ENCODE peak calls at places on chromosome 3, in six cellular contexts. C is HepG2, H is psoas muscle, T is left lung, Y is lung, F is upper lobe of left lung. B is an unnamed sample.
A peak's percentile ranks its signal among the peaks of the same experiment; 100 is the strongest.

GRCh38 chr3:52108302-52109232 is 45.7 kb downstream of the POC1A start:
- DNase-seq in C (no peak), T (no peak), F (no peak), H (peak; percentile 50), Y (no peak), B (peak; percentile 69)

GRCh38 chr3:149579838-149580542 is 77.8 kb downstream of the WWTR1 start:
- DNase-seq in Y (no peak), H (no peak), T (no peak), F (no peak), C (no peak), B (no peak)

GRCh38 chr3:53168175-53168923 is 7.3 kb downstream of the PRKCD start:
- DNase-seq in F (peak; percentile 59), H (no peak), C (no peak), Y (no peak), T (peak; percentile 67), B (no peak)

GRCh38 chr3:53633197-53633787 is 138.9 kb downstream of the CACNA1D start:
- DNase-seq in F (peak; percentile 47), Y (no peak), C (no peak), T (no peak), H (no peak), B (no peak)

GRCh38 chr3:113791381-113791780 is 44.5 kb downstream of the ATP6V1A start:
- DNase-seq in T (no peak), C (no peak), Y (no peak), F (no peak), H (no peak), B (no peak)

GRCh38 chr3:123449986-123450474 is 1.1 kb upstream of the ADCY5 start:
- DNase-seq in F (no peak), H (peak; percentile 21), C (no peak), Y (no peak), T (no peak), B (no peak)

GRCh38 chr3:62287528-62287927 is 85.8 kb downstream of the FEZF2 start:
- DNase-seq in T (no peak), C (no peak), Y (no peak), F (no peak), H (no peak), B (no peak)

GRCh38 chr3:186815490-186815889 is 9.2 kb upstream of the RFC4 start:
- DNase-seq in C (no peak), T (no peak), F (no peak), H (no peak), Y (no peak), B (no peak)

GRCh38 chr3:42127226-42127625 is 36.1 kb downstream of the TRAK1 start:
- DNase-seq in Y (no peak), F (no peak), T (no peak), H (no peak), C (no peak), B (no peak)

GRCh38 chr3:9198805-9199386 is 50.5 kb downstream of the SRGAP3 start:
- DNase-seq in F (no peak), H (no peak), T (no peak), C (no peak), Y (no peak), B (no peak)

GRCh38 chr3:134839990-134840389 is 44.9 kb downstream of the EPHB1 start:
- DNase-seq in T (no peak), F (no peak), C (no peak), Y (no peak), H (no peak), B (no peak)

GRCh38 chr3:134839422-134839821 is 44.4 kb downstream of the EPHB1 start:
- DNase-seq in F (no peak), T (no peak), C (no peak), Y (no peak), H (no peak), B (no peak)

GRCh38 chr3:134836921-134837320 is 41.9 kb downstream of the EPHB1 start:
- DNase-seq in F (no peak), T (no peak), Y (no peak), H (no peak), C (no peak), B (no peak)

GRCh38 chr3:134840459-134840858 is 45.4 kb downstream of the EPHB1 start:
- DNase-seq in H (no peak), C (no peak), Y (no peak), F (no peak), T (no peak), B (no peak)

GRCh38 chr3:134838599-134838998 is 43.5 kb downstream of the EPHB1 start:
- DNase-seq in F (no peak), Y (no peak), T (no peak), H (no peak), C (no peak), B (no peak)
- TF ChIP-seq CTCF in F (no peak), Y (no peak), T (no peak), H (peak; percentile 22), C (peak; percentile 9), B (no peak)

DNA sequence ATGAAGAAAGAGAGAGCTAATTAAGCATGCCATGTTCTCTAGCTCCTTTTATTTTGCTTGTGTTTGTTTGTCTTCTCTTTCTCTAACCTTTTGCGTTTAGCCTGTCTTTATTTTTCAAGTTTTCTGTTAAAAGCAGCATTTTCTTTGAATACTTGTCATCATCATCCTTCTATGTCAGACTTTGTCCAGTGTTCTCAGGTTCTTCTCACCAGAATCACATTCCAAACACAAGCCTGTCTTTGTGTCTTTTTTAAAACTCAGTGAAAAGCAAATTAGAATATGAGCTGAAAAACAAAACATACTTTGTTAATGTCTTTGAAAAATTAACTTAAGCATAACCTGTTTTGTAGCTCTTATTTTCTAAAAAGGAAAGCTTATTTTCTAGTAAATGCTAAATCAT is 62.4 kb downstream of the LEKR1 start:
- DNase-seq in C (no peak), T (no peak), Y (no peak), F (no peak), H (no peak), B (no peak)
- TF ChIP-seq CTCF in C (no peak), T (no peak), Y (no peak), F (no peak), H (no peak), B (no peak)

GRCh38 chr3:77652624-77653023 is 612.7 kb downstream of the ROBO2 start:
- DNase-seq in H (no peak), T (no peak), F (no peak), Y (no peak), C (no peak), B (no peak)

GRCh38 chr3:77655421-77655820 is 615.5 kb downstream of the ROBO2 start:
- DNase-seq in C (no peak), Y (no peak), T (no peak), H (no peak), F (no peak), B (no peak)
- TF ChIP-seq CTCF in C (no peak), Y (no peak), T (no peak), H (no peak), F (no peak), B (no peak)

GRCh38 chr3:45088543-45088942 is 57.6 kb downstream of the CDCP1 start:
- DNase-seq in F (peak; percentile 67), Y (peak; percentile 44), T (no peak), H (no peak), C (no peak), B (no peak)

GRCh38 chr3:45088959-45089358 is 57.2 kb downstream of the CDCP1 start:
- DNase-seq in Y (no peak), F (no peak), T (no peak), H (no peak), C (no peak), B (no peak)

GRCh38 chr3:45095916-45096526 is 50.2 kb downstream of the CDCP1 start:
- DNase-seq in F (no peak), T (no peak), Y (no peak), H (no peak), C (no peak), B (no peak)

GRCh38 chr3:45090855-45091254 is 55.3 kb downstream of the CDCP1 start:
- DNase-seq in H (no peak), F (no peak), T (no peak), C (no peak), Y (no peak), B (no peak)

GRCh38 chr3:45092132-45093031 is 53.8 kb downstream of the CDCP1 start:
- DNase-seq in T (no peak), Y (no peak), C (no peak), H (no peak), F (no peak), B (no peak)
- TF ChIP-seq CTCF in T (no peak), Y (no peak), C (no peak), H (no peak), F (no peak), B (no peak)

GRCh38 chr3:66500575-66501482 is at the start of gene LRIG1:
- DNase-seq in H (peak; percentile 100), C (peak; percentile 92), F (peak; percentile 99), Y (peak; percentile 99), T (peak; percentile 99), B (peak; percentile 99)
- TF ChIP-seq CTCF in H (peak; percentile 20), C (peak; percentile 44), F (peak; percentile 47), Y (peak; percentile 0), T (peak; percentile 78), B (peak; percentile 18)

B was measured in right atrium auricular region.